ENCODE peak calls at places on chromosomes 16 and 17, in seven cellular contexts. H is cardiac fibroblast; R is omental fat pad; L is endodermal cell; N is T-helper 1 cell; V is effector CD4-positive, alpha-beta T cell; U is COLO829. Q is an unnamed sample.

GRCh38 chr17:72697602-72698146 is 394.8 kb downstream of the SLC39A11 start:
- DNase-seq in H (no peak), R (no peak), L (no peak), N (no peak), V (no peak), U (peak), Q (no peak)

GRCh38 chr16:3431779-3432219 is 11.5 kb downstream of the ZNF597 start:
- DNase-seq in L (no peak), H (peak), U (peak), R (no peak), V (no peak), N (peak), Q (peak)

GRCh38 chr16:67561501-67561823 is 864 bp upstream of the CTCF start:
- DNase-seq in L (no peak), H (no peak), N (no peak), V (no peak), R (no peak), U (no peak), Q (no peak)

GRCh38 chr17:77462101-77462500 is 321.3 kb downstream of the SEC14L1 start:
- DNase-seq in L (no peak), H (no peak), R (no peak), N (no peak), U (no peak), V (no peak), Q (peak)

GRCh38 chr16:28105297-28105696 is 41.8 kb upstream of the GSG1L start:
- DNase-seq in H (no peak), N (no peak), L (no peak), V (no peak), R (no peak), U (no peak), Q (no peak)

GRCh38 chr16:74888888-74889287 is 96.0 kb downstream of the WDR59 start:
- DNase-seq in V (no peak), H (no peak), L (no peak), R (no peak), U (no peak), N (no peak), Q (no peak)

GRCh38 chr17:57269052-57269451 is 12.7 kb downstream of the MSI2 start:
- DNase-seq in N (no peak), U (no peak), H (no peak), R (no peak), V (no peak), L (peak), Q (no peak)

GRCh38 chr17:37388266-37388665 is 12.5 kb downstream of the C17orf78 start:
- DNase-seq in V (no peak), L (no peak), N (no peak), U (no peak), H (peak), R (no peak), Q (no peak)

GRCh38 chr17:75317671-75318070 is 28.4 kb upstream of the SLC25A19 start:
- DNase-seq in N (no peak), H (no peak), V (no peak), U (no peak), R (no peak), L (peak), Q (no peak)

GRCh38 chr17:38663125-38663751 is 11.5 kb downstream of the EPOP start:
- DNase-seq in V (no peak), R (no peak), H (peak), L (peak), U (peak), N (no peak), Q (no peak)

GRCh38 chr16:79595261-79595660 is 5.3 kb downstream of the MAF start:
- DNase-seq in H (peak), L (no peak), R (no peak), V (no peak), N (no peak), U (no peak), Q (no peak)

GRCh38 chr16:77584205-77584859 is 138.0 kb upstream of the NUDT7 start:
- DNase-seq in H (peak), L (peak), U (peak), R (no peak), N (peak), V (peak), Q (peak)

GRCh38 chr17:16491703-16492612 is at the start of gene LRRC75A:
- DNase-seq in V (peak), L (peak), R (no peak), N (peak), H (no peak), U (no peak), Q (peak)

GRCh38 chr17:18857864-18858566 is at the start of gene PRPSAP2:
- DNase-seq in R (peak), V (peak), N (peak), H (peak), U (peak), L (peak), Q (peak)

Q was measured in effector memory CD8-positive, alpha-beta T cell.